ENCODE peak calls at places on chromosomes 7 and 10, in seven cellular contexts. One of them, this sample, is unnamed.

GRCh38 chr10:128416231-128416630 is 290.0 kb upstream of the MKI67 start:
- DNase-seq in transverse colon: no peak
- DNase-seq in mammary epithelial cell: no peak
- DNase-seq in heart left ventricle: no peak
- DNase-seq in cardiac muscle cell: no peak
- DNase-seq in GM12865: no peak
- DNase-seq in heart right ventricle: no peak
- DNase-seq in this sample: no peak

GRCh38 chr7:43787771-43788170 is 29.3 kb downstream of the BLVRA start:
- DNase-seq in transverse colon: no peak
- DNase-seq in mammary epithelial cell: no peak
- DNase-seq in heart left ventricle: no peak
- DNase-seq in cardiac muscle cell: no peak
- DNase-seq in GM12865: no peak
- DNase-seq in heart right ventricle: no peak
- DNase-seq in this sample: no peak

GRCh38 chr7:6385110-6385792 is 62.5 kb downstream of the DAGLB start:
- DNase-seq in transverse colon: no peak
- DNase-seq in mammary epithelial cell: peak; percentile 97
- DNase-seq in heart left ventricle: no peak
- DNase-seq in cardiac muscle cell: peak; percentile 91
- DNase-seq in GM12865: no peak
- DNase-seq in heart right ventricle: no peak
- DNase-seq in this sample: peak; percentile 94

GRCh38 chr10:26642896-26643653 is 54.4 kb upstream of the PDSS1 start:
- DNase-seq in transverse colon: no peak
- DNase-seq in mammary epithelial cell: no peak
- DNase-seq in heart left ventricle: no peak
- DNase-seq in cardiac muscle cell: no peak
- DNase-seq in GM12865: no peak
- DNase-seq in heart right ventricle: no peak
- DNase-seq in this sample: no peak

GRCh38 chr7:76129366-76129765 is 72.3 kb upstream of the SRRM3 start:
- DNase-seq in transverse colon: no peak
- DNase-seq in mammary epithelial cell: no peak
- DNase-seq in heart left ventricle: no peak
- DNase-seq in cardiac muscle cell: peak; percentile 78
- DNase-seq in GM12865: no peak
- DNase-seq in heart right ventricle: no peak
- DNase-seq in this sample: no peak

GRCh38 chr10:75910032-75910431 is 478.6 kb downstream of the LRMDA start:
- DNase-seq in transverse colon: no peak
- DNase-seq in mammary epithelial cell: no peak
- DNase-seq in heart left ventricle: no peak
- DNase-seq in cardiac muscle cell: peak; percentile 69
- DNase-seq in GM12865: peak; percentile 5
- DNase-seq in heart right ventricle: no peak
- DNase-seq in this sample: no peak

GRCh38 chr10:71891437-71891836 is 40.4 kb upstream of the PSAP start:
- DNase-seq in transverse colon: no peak
- DNase-seq in mammary epithelial cell: no peak
- DNase-seq in heart left ventricle: no peak
- DNase-seq in cardiac muscle cell: no peak
- DNase-seq in GM12865: no peak
- DNase-seq in heart right ventricle: no peak
- DNase-seq in this sample: no peak

GRCh38 chr7:106518986-106519385 is 142.0 kb downstream of the CCDC71L start:
- DNase-seq in transverse colon: no peak
- DNase-seq in mammary epithelial cell: no peak
- DNase-seq in heart left ventricle: no peak
- DNase-seq in cardiac muscle cell: peak; percentile 59
- DNase-seq in GM12865: no peak
- DNase-seq in heart right ventricle: no peak
- DNase-seq in this sample: no peak

GRCh38 chr10:69504576-69505250 is 53.4 kb downstream of the TSPAN15 start:
- DNase-seq in transverse colon: no peak
- DNase-seq in mammary epithelial cell: no peak
- DNase-seq in heart left ventricle: no peak
- DNase-seq in cardiac muscle cell: no peak
- DNase-seq in GM12865: no peak
- DNase-seq in heart right ventricle: no peak
- DNase-seq in this sample: no peak

DNA sequence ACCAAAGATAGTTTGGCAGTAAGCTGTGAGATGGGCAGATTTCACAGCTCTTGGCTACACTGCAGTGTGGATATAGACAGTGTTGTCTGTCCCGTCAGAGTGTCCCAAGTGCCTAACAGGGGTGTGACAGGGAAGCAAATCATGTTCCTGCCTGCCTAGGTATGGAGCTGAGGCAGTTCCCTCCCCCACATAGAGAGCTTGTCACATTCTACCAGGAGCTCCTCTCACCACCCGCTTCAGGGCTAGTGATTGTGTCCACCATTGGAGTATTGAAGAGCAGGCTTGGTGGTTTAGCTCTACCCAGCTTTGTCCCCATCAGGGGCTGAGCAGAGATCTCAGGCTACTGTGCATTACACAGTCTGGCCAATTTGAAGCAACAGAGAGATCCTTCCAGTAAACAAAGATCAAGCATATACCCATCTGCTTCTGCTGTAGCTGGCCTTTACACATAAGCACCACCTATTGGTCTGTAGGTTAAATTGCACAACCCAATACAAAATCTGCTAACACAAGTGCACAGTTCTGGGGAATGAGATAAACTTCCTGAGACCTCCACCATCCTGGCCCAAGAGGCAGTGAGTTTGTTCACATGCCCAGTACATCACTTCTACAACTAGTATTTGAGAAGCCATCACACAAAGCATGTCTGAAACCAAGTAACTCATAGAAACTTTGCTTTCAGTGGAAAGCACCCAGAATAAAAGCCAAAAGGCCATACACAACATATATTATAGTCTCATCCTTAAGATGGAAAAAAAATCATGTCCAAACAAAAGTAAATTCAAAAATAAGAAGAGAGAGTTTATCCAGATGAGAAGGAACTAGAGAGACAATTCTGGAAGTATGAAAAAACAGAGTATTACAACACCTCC is 67.3 kb downstream of the GLCCI1 start:
- DNase-seq in transverse colon: no peak
- DNase-seq in mammary epithelial cell: peak; percentile 37
- DNase-seq in heart left ventricle: no peak
- DNase-seq in cardiac muscle cell: peak; percentile 50
- DNase-seq in GM12865: peak; percentile 64
- DNase-seq in heart right ventricle: no peak
- DNase-seq in this sample: peak; percentile 12
- TF ChIP-seq CTCF in transverse colon: peak; percentile 39
- TF ChIP-seq CTCF in mammary epithelial cell: peak; percentile 65
- TF ChIP-seq CTCF in heart left ventricle: peak; percentile 14
- TF ChIP-seq CTCF in cardiac muscle cell: peak; percentile 58
- TF ChIP-seq CTCF in GM12865: peak; percentile 54
- TF ChIP-seq CTCF in heart right ventricle: peak; percentile 45
- TF ChIP-seq CTCF in this sample: peak; percentile 72

GRCh38 chr10:6101181-6101580 is 12.3 kb downstream of the RBM17 start:
- DNase-seq in transverse colon: peak; percentile 55
- DNase-seq in mammary epithelial cell: no peak
- DNase-seq in heart left ventricle: no peak
- DNase-seq in cardiac muscle cell: no peak
- DNase-seq in GM12865: peak; percentile 76
- DNase-seq in heart right ventricle: no peak
- DNase-seq in this sample: no peak
- H3K4me3 ChIP-seq in transverse colon: no peak overlapping the region
- H3K4me3 ChIP-seq in mammary epithelial cell: no peak overlapping the region
- H3K4me3 ChIP-seq in heart left ventricle: no peak overlapping the region
- H3K4me3 ChIP-seq in cardiac muscle cell: no peak overlapping the region
- H3K4me3 ChIP-seq in GM12865: peak overlapping the region; percentile 4
- H3K4me3 ChIP-seq in heart right ventricle: no peak overlapping the region
- H3K4me3 ChIP-seq in this sample: no peak overlapping the region

DNA sequence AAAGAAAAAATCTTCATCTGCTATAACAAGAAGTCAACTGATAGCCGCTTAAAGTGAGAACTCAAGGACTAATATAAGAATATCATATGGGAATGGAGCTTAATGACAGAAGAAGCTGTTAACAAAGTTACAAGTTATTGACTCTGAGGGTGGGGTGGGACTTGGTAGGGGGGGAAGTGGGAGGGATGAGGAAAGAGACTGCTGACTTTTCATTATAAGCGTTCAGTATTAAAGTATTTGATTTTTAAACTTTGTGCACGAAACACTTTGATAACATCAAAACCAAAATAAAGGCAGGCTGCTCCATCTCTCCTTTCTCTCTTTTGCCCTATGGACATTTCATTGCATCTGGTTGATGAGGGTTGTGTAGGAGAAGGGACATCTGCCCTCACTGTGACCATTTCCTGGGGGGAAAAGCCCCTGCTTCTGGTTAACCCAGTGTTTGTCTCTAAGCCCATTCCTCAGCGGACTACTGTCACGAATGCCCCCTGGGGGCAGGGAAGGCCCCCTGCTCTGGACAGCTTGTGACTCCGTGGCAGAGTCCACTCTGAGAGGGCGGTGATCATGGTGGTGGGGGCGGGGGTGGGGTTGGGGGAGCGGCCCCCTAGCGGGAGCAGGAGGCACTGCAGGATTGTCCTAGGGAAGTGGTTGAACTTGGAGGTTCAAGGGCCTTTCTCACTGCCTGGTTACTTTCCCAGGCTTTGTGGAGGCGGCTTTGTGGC is 17.4 kb downstream of the SLC13A4 start:
- DNase-seq in transverse colon: no peak
- DNase-seq in mammary epithelial cell: no peak
- DNase-seq in heart left ventricle: no peak
- DNase-seq in cardiac muscle cell: no peak
- DNase-seq in GM12865: peak; percentile 31
- DNase-seq in heart right ventricle: no peak
- DNase-seq in this sample: no peak
- TF ChIP-seq CTCF in transverse colon: peak; percentile 47
- TF ChIP-seq CTCF in mammary epithelial cell: peak; percentile 62
- TF ChIP-seq CTCF in heart left ventricle: peak; percentile 48
- TF ChIP-seq CTCF in cardiac muscle cell: peak; percentile 50
- TF ChIP-seq CTCF in GM12865: peak; percentile 65
- TF ChIP-seq CTCF in heart right ventricle: peak; percentile 69
- TF ChIP-seq CTCF in this sample: peak; percentile 57

DNA sequence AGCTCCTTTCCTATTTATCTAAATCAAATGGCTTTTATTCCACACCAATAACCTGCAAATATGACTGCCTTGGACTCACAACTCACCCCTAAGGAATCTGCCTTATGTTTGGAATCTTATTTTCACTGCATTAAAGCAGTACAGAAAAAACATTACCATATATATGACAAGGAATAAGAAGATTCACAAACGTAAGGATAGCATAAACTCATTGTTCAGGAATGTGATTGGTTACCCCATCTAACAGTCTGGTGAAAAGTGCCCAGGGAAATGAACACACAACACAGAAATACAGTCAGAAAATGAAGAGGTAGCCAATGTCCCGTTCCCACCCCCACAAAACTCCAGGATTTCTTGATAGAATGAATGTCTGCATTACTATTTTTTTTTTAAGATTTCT is 2.0 kb downstream of the PPP3CB start:
- DNase-seq in transverse colon: no peak
- DNase-seq in mammary epithelial cell: peak; percentile 37
- DNase-seq in heart left ventricle: no peak
- DNase-seq in cardiac muscle cell: peak; percentile 41
- DNase-seq in GM12865: no peak
- DNase-seq in heart right ventricle: no peak
- DNase-seq in this sample: peak; percentile 8
- H3K4me3 ChIP-seq in transverse colon: no peak overlapping the region
- H3K4me3 ChIP-seq in mammary epithelial cell: peak overlapping the region; percentile 93
- H3K4me3 ChIP-seq in heart left ventricle: peak overlapping the region; percentile 66
- H3K4me3 ChIP-seq in cardiac muscle cell: no peak overlapping the region
- H3K4me3 ChIP-seq in GM12865: peak overlapping the region; percentile 55
- H3K4me3 ChIP-seq in heart right ventricle: peak overlapping the region; percentile 66
- H3K4me3 ChIP-seq in this sample: peak overlapping the region; percentile 5

GRCh38 chr7:139360948-139361307 is 1.2 kb downstream of the LUC7L2 start:
- DNase-seq in transverse colon: no peak
- DNase-seq in mammary epithelial cell: no peak
- DNase-seq in heart left ventricle: no peak
- DNase-seq in cardiac muscle cell: no peak
- DNase-seq in GM12865: no peak
- DNase-seq in heart right ventricle: no peak
- DNase-seq in this sample: no peak

GRCh38 chr7:139358541-139359365 is 941 bp upstream of the LUC7L2 start:
- DNase-seq in transverse colon: peak; percentile 35
- DNase-seq in mammary epithelial cell: peak; percentile 17
- DNase-seq in heart left ventricle: no peak
- DNase-seq in cardiac muscle cell: peak; percentile 46
- DNase-seq in GM12865: peak; percentile 76
- DNase-seq in heart right ventricle: no peak
- DNase-seq in this sample: peak; percentile 19

GRCh38 chr7:139360210-139360947 is 685 bp downstream of the LUC7L2 start:
- DNase-seq in transverse colon: peak; percentile 97
- DNase-seq in mammary epithelial cell: peak; percentile 97
- DNase-seq in heart left ventricle: peak; percentile 97
- DNase-seq in cardiac muscle cell: peak; percentile 96
- DNase-seq in GM12865: peak; percentile 97
- DNase-seq in heart right ventricle: peak; percentile 96
- DNase-seq in this sample: peak; percentile 85

GRCh38 chr7:139361523-139361922 is 1.8 kb downstream of the LUC7L2 start:
- DNase-seq in transverse colon: no peak
- DNase-seq in mammary epithelial cell: no peak
- DNase-seq in heart left ventricle: no peak
- DNase-seq in cardiac muscle cell: no peak
- DNase-seq in GM12865: no peak
- DNase-seq in heart right ventricle: no peak
- DNase-seq in this sample: no peak

DNA sequence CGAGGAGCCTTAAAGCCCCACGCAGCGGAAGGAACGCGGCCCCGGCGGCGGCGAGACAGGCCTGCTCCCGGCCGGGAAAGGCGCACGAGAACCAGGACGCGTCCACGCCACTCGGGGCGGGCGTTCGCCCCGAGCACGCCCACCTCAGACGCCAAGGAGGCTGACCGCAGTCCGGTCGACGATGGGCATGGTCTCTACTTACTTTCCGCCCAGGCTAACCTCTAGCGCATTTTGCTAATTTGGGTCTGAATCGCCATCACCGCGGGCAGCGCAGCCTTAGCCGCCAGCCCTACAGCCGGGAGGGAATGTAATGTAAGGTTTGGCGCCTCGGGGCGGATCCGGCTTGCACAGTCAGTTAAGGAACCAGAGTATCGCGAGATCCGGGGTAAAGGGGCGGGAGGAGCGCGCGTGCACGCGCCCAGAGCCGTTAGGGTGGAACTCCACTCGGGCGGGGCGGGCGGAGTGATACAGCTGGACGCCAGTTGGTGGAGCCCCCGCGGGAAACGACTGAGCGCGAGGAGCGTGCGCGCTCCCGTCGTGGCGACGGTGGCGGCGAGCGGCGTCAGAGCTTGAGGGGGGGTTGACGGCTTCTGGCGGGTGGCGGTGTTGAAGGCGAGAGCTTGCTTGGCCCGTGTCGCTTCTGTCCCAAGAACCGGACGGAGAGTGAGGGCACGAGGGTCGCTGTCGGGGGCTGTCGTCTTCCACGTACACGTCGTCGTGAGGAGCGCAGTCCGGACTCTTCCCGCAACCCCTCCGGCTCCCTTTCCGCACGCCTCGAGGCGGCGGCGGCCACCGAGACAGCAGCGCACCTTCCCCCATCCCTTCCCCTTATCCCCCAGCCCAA is at the start of gene LUC7L2:
- DNase-seq in transverse colon: peak; percentile 100
- DNase-seq in mammary epithelial cell: peak; percentile 98
- DNase-seq in heart left ventricle: peak; percentile 100
- DNase-seq in cardiac muscle cell: peak; percentile 99
- DNase-seq in GM12865: peak; percentile 99
- DNase-seq in heart right ventricle: peak; percentile 100
- DNase-seq in this sample: peak; percentile 93
- TF ChIP-seq CTCF in transverse colon: no peak
- TF ChIP-seq CTCF in mammary epithelial cell: peak; percentile 1
- TF ChIP-seq CTCF in heart left ventricle: no peak
- TF ChIP-seq CTCF in cardiac muscle cell: no peak
- TF ChIP-seq CTCF in GM12865: no peak
- TF ChIP-seq CTCF in heart right ventricle: peak; percentile 27
- TF ChIP-seq CTCF in this sample: no peak

GRCh38 chr7:116541951-116542350 is 17.1 kb downstream of the CAV1 start:
- DNase-seq in transverse colon: no peak
- DNase-seq in mammary epithelial cell: no peak
- DNase-seq in heart left ventricle: no peak
- DNase-seq in cardiac muscle cell: no peak
- DNase-seq in GM12865: no peak
- DNase-seq in heart right ventricle: no peak
- DNase-seq in this sample: no peak
- H3K4me3 ChIP-seq in transverse colon: no peak overlapping the region
- H3K4me3 ChIP-seq in mammary epithelial cell: no peak overlapping the region
- H3K4me3 ChIP-seq in heart left ventricle: no peak overlapping the region
- H3K4me3 ChIP-seq in cardiac muscle cell: no peak overlapping the region
- H3K4me3 ChIP-seq in GM12865: no peak overlapping the region
- H3K4me3 ChIP-seq in heart right ventricle: no peak overlapping the region
- H3K4me3 ChIP-seq in this sample: no peak overlapping the region